ENCODE peak calls at places on chromosomes 5 and 9, in six cellular contexts. D, W, S, K, P and E are unnamed samples.

GRCh38 chr5:68216737-68217231 is 1.2 kb downstream of the PIK3R1 start:
- DNase-seq in D (no peak), W (no peak), S (no peak), K (no peak), P (no peak), E (no peak)

GRCh38 chr5:138733509-138733908 is 19.7 kb upstream of the CTNNA1 start:
- DNase-seq in D (no peak), W (no peak), S (no peak), K (no peak), P (no peak), E (no peak)

GRCh38 chr5:141514330-141515111 is 25.6 kb downstream of the PCDHGC5 start:
- DNase-seq in D (no peak), W (no peak), S (no peak), K (no peak), P (no peak), E (no peak)

GRCh38 chr5:124755565-124755964 is 9.1 kb upstream of the ZNF608 start:
- DNase-seq in D (no peak), W (no peak), S (no peak), K (peak; percentile 13), P (no peak), E (no peak)

GRCh38 chr5:103434057-103434456 is 128.5 kb downstream of the NUDT12 start:
- DNase-seq in D (no peak), W (no peak), S (no peak), K (no peak), P (no peak), E (no peak)

GRCh38 chr9:109416135-109416706 is 81.9 kb downstream of the PTPN3 start:
- DNase-seq in D (no peak), W (no peak), S (no peak), K (no peak), P (no peak), E (no peak)

GRCh38 chr5:169071-169727 is 22.1 kb upstream of the LRRC14B start:
- DNase-seq in D (no peak), W (peak; percentile 76), S (peak; percentile 59), K (no peak), P (no peak), E (no peak)

GRCh38 chr9:125255781-125256391 is 5.7 kb upstream of the GAPVD1 start:
- DNase-seq in D (no peak), W (no peak), S (no peak), K (peak; percentile 39), P (no peak), E (no peak)

GRCh38 chr9:108746001-108746400 is 109.8 kb downstream of the ACTL7B start:
- DNase-seq in D (no peak), W (no peak), S (no peak), K (no peak), P (no peak), E (no peak)

GRCh38 chr9:93305497-93306020 is 121.6 kb downstream of the WNK2 start:
- DNase-seq in D (peak; percentile 10), W (no peak), S (peak; percentile 10), K (no peak), P (peak; percentile 71), E (no peak)

GRCh38 chr5:13316191-13316590 is 628.3 kb downstream of the DNAH5 start:
- DNase-seq in D (no peak), W (no peak), S (no peak), K (no peak), P (no peak), E (no peak)

GRCh38 chr5:38420691-38421395 is 135.6 kb downstream of the LIFR start:
- DNase-seq in D (peak; percentile 53), W (peak; percentile 42), S (peak; percentile 48), K (peak; percentile 73), P (no peak), E (no peak)

GRCh38 chr5:75140277-75140676 is 87.9 kb upstream of the GCNT4 start:
- DNase-seq in D (no peak), W (no peak), S (no peak), K (no peak), P (no peak), E (no peak)

GRCh38 chr9:2015581-2016410 is 649 bp downstream of the SMARCA2 start:
- DNase-seq in D (peak; percentile 57), W (peak; percentile 56), S (peak; percentile 60), K (peak; percentile 36), P (no peak), E (peak; percentile 35)

GRCh38 chr9:130498298-130498917 is 53.6 kb downstream of the ASS1 start:
- DNase-seq in D (no peak), W (no peak), S (no peak), K (no peak), P (no peak), E (no peak)

GRCh38 chr9:104494808-104495207 is 9.3 kb upstream of the OR13F1 start:
- DNase-seq in D (no peak), W (no peak), S (no peak), K (peak; percentile 18), P (no peak), E (no peak)

GRCh38 chr5:140178082-140178410 is 3.1 kb downstream of the CYSTM1 start:
- DNase-seq in D (no peak), W (no peak), S (no peak), K (no peak), P (no peak), E (no peak)

GRCh38 chr5:53943938-53944337 is 366.4 kb downstream of the ARL15 start:
- DNase-seq in D (no peak), W (no peak), S (no peak), K (no peak), P (no peak), E (no peak)

GRCh38 chr9:137672907-137673791 is 54.3 kb downstream of the EHMT1 start:
- DNase-seq in D (peak; percentile 47), W (peak; percentile 54), S (no peak), K (peak; percentile 68), P (no peak), E (peak; percentile 29)

DNA sequence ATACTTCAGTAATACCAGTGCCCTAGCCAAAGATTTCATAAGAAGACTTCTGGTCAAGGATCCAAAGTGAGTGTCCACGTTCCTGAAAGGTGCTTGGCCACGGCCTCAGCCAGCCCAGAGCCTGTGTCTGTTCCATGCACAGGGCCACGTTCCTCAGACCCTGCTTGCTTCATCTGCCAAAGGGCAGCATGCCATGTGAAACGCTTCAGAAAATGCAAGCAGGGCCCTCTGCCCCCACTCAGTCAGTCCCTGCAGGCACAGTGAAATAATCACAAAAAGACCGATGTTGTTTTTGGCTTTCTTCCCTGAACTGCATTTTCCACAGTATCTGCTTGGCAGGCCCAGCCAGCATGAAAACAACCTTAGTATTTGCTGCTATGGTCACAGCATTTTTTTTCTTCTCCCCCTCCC is 85.5 kb upstream of the CTSL start:
- DNase-seq in D (no peak), W (no peak), S (no peak), K (no peak), P (no peak), E (no peak)
- H3K4me1 ChIP-seq in D (no peaks in the 10 kb centered on the region), W (peaks cover 6% of the 10 kb centered on the region), S (no peaks in the 10 kb centered on the region), K (no peaks in the 10 kb centered on the region), P (peaks cover 11% of the 10 kb centered on the region), E (no peaks in the 10 kb centered on the region)

GRCh38 chr9:134420974-134421432 is 94.7 kb downstream of the RXRA start:
- DNase-seq in D (no peak), W (no peak), S (no peak), K (no peak), P (no peak), E (no peak)

GRCh38 chr9:134418354-134418753 is 92.1 kb downstream of the RXRA start:
- DNase-seq in D (no peak), W (peak; percentile 64), S (no peak), K (no peak), P (no peak), E (no peak)

GRCh38 chr9:134418986-134419683 is 92.9 kb downstream of the RXRA start:
- DNase-seq in D (no peak), W (no peak), S (no peak), K (no peak), P (no peak), E (no peak)

GRCh38 chr9:134420281-134420835 is 94.1 kb downstream of the RXRA start:
- DNase-seq in D (no peak), W (no peak), S (no peak), K (no peak), P (no peak), E (no peak)

GRCh38 chr9:134419684-134420076 is 93.4 kb downstream of the RXRA start:
- DNase-seq in D (no peak), W (no peak), S (no peak), K (peak; percentile 39), P (no peak), E (no peak)
- H3K4me1 ChIP-seq in D (peaks cover 6% of the 10 kb centered on the region), W (peaks cover 88% of the 10 kb centered on the region), S (no peaks in the 10 kb centered on the region), K (peaks cover 18% of the 10 kb centered on the region), P (peaks cover 52% of the 10 kb centered on the region), E (no peaks in the 10 kb centered on the region)

DNA sequence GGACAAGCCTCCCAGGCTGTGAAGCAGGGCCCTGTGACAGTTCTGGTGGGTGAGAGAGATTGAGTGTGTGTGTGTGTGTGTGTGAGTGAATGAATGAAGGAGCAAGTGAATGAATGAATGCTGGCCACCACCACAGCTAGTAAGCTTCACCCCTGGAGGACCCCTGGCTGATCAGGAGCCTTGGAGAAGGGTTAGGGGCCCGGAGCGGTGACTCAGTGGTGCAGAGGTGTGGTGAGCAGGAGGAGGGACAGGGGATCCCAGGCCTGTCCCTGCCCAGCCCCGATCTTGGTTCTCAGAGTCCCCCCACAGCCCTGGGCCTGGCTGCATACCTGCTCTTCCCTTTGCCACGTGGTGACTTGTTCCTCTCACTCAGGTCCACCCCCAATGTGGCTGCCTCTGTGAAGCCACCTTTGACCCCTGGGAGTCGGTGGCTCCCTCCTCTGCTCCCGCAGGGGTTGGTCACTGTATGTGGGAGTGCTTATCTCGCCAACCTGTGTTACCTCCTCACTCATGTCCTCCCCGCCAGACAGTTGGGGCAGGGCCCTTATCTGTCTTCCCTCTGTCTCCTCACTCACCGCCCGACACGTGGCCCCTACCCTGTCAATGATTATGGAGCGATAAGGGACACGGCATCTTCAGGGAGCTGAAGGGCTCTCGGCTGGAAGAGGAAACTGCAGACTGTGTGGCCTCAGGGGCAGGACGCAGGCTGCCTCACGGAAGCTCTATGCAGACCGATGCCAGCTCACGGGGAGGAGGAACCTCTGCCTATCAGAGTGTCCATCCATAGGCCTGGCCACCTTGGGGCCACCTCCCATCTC is 99.9 kb upstream of the PITX1 start:
- DNase-seq in D (peak; percentile 93), W (no peak), S (no peak), K (no peak), P (no peak), E (no peak)
- H3K4me1 ChIP-seq in D (peaks cover 12% of the 10 kb centered on the region), W (no peaks in the 10 kb centered on the region), S (no peaks in the 10 kb centered on the region), K (peaks cover 43% of the 10 kb centered on the region), P (peaks cover 42% of the 10 kb centered on the region), E (no peaks in the 10 kb centered on the region)

DNA sequence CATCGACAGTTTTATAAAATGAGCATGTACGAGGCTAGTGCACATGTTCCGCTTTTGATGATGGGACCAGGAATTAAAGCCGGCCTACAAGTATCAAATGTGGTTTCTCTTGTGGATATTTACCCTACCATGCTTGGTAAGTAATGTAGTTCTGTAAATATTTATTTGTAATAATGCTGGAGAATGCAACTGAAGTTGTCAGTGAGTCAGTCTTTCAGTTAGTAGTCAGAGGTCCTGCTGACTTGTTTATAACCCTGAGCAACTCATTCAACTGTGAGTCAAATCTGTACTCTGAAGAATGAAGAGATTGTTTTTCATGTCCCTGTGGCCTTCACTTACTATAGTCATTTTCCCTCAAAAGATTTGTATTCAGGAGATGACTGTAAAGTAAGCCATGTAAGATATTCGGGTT is 28.4 kb upstream of the GPR150 start:
- DNase-seq in D (no peak), W (no peak), S (no peak), K (peak; percentile 9), P (no peak), E (no peak)
- H3K4me1 ChIP-seq in D (no peaks in the 10 kb centered on the region), W (peaks cover 5% of the 10 kb centered on the region), S (no peaks in the 10 kb centered on the region), K (no peaks in the 10 kb centered on the region), P (no peaks in the 10 kb centered on the region), E (peaks cover 6% of the 10 kb centered on the region)

DNA sequence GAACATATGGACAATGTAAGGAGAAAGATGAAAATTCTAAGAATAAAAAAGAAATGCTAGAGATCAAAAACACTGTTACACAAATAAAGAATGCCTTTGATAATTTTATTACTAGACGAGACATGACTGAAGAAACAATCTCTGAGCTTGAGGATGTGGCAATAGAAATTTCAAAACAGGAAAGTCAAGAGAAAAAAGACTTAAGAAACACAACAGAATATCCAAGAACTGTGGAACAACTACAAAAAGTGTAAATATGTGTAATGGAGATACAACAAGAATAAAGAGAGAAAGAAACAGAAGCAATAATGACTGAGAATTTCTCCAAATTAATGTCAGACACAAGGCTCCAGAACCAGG is 140.5 kb upstream of the ACOT12 start:
- DNase-seq in D (no peak), W (no peak), S (no peak), K (no peak), P (no peak), E (no peak)
- H3K4me1 ChIP-seq in D (no peaks in the 10 kb centered on the region), W (peaks cover 13% of the 10 kb centered on the region), S (no peaks in the 10 kb centered on the region), K (no peaks in the 10 kb centered on the region), P (peaks cover 8% of the 10 kb centered on the region), E (peaks cover 16% of the 10 kb centered on the region)